ENCODE peak calls at places on chromosomes 1 and 21, in six cellular contexts. S is psoas muscle; Q is Caco-2; G is CD4-positive, alpha-beta T cell; Y is AG09319; P is ascending aorta. V is an unnamed sample.

GRCh38 chr1:167328762-167329483 is 108.2 kb downstream of the POU2F1 start:
- DNase-seq in P (no peak), S (no peak), Q (no peak), G (no peak), Y (no peak), V (no peak)

GRCh38 chr21:29360799-29361765 is 62.4 kb downstream of the BACH1 start:
- DNase-seq in Y (no peak), Q (peak; percentile 45), G (no peak), S (no peak), P (no peak), V (no peak)

GRCh38 chr1:71047635-71048607 is at the start of gene PTGER3:
- DNase-seq in P (no peak), G (no peak), Y (no peak), S (peak; percentile 68), Q (peak; percentile 57), V (peak; percentile 55)

GRCh38 chr21:37758997-37759396 is 157.3 kb downstream of the KCNJ6 start:
- DNase-seq in Y (peak; percentile 8), S (no peak), P (no peak), Q (peak; percentile 54), G (no peak), V (no peak)

GRCh38 chr1:156451486-156452184 is 48.9 kb downstream of the MEF2D start:
- DNase-seq in S (no peak), Y (no peak), P (no peak), Q (no peak), G (no peak), V (no peak)

GRCh38 chr1:93977546-93977945 is 68.3 kb upstream of the GCLM start:
- DNase-seq in S (no peak), Q (no peak), Y (no peak), G (no peak), P (no peak), V (no peak)

GRCh38 chr1:51516639-51517158 is 2.4 kb downstream of the EPS15 start:
- DNase-seq in Q (no peak), P (no peak), G (no peak), S (no peak), Y (no peak), V (no peak)

GRCh38 chr1:77543822-77544448 is 138.5 kb downstream of the ZZZ3 start:
- DNase-seq in G (no peak), Y (no peak), S (no peak), Q (no peak), P (no peak), V (no peak)

GRCh38 chr1:91507330-91507729 is 6.7 kb downstream of the CDC7 start:
- DNase-seq in Q (no peak), S (no peak), P (no peak), Y (no peak), G (no peak), V (no peak)

GRCh38 chr1:236354330-236355147 is 39.5 kb upstream of the EDARADD start:
- DNase-seq in Q (no peak), G (no peak), P (no peak), S (no peak), Y (no peak), V (no peak)

GRCh38 chr1:41510531-41511238 is 26.2 kb upstream of the EDN2 start:
- DNase-seq in P (no peak), Q (no peak), Y (no peak), S (no peak), G (no peak), V (no peak)

GRCh38 chr1:1957533-1957961 is 38.5 kb upstream of the TMEM52 start:
- DNase-seq in S (no peak), G (no peak), Y (no peak), Q (no peak), P (no peak), V (no peak)

GRCh38 chr1:20250346-20250989 is 40.2 kb upstream of the VWA5B1 start:
- DNase-seq in P (no peak), G (no peak), S (no peak), Q (peak; percentile 39), Y (no peak), V (no peak)

GRCh38 chr1:1627261-1627841 is 4.6 kb upstream of the MMP23B start:
- DNase-seq in G (no peak), P (no peak), S (peak; percentile 48), Q (no peak), Y (no peak), V (no peak)

GRCh38 chr1:32448773-32449456 is 16.0 kb upstream of the ZBTB8B start:
- DNase-seq in Q (peak; percentile 51), Y (no peak), P (no peak), S (no peak), G (no peak), V (no peak)

GRCh38 chr21:38310619-38311018 is 53.8 kb downstream of the KCNJ15 start:
- DNase-seq in S (no peak), Y (no peak), P (no peak), Q (no peak), G (no peak), V (no peak)

GRCh38 chr1:118360817-118361216 is 175.8 kb upstream of the SPAG17 start:
- DNase-seq in G (no peak), Q (no peak), Y (no peak), P (no peak), S (no peak), V (no peak)

GRCh38 chr1:241083285-241083684 is 273.7 kb downstream of the RGS7 start:
- DNase-seq in Q (no peak), P (no peak), Y (no peak), G (no peak), S (no peak), V (no peak)

GRCh38 chr1:21290546-21290944 is 282 bp upstream of the ECE1 start:
- DNase-seq in Q (no peak), P (no peak), S (no peak), Y (no peak), G (peak; percentile 13), V (no peak)

GRCh38 chr1:198657550-198658064 is 18.8 kb downstream of the PTPRC start:
- DNase-seq in Y (peak; percentile 91), Q (no peak), G (no peak), S (no peak), P (no peak), V (no peak)

GRCh38 chr1:79497193-79497773 is 490.8 kb upstream of the ADGRL4 start:
- DNase-seq in Y (no peak), Q (no peak), S (no peak), P (no peak), G (no peak), V (no peak)

GRCh38 chr1:180507826-180508724 is 5.7 kb upstream of the ACBD6 start:
- DNase-seq in Y (peak; percentile 49), G (no peak), S (no peak), Q (no peak), P (no peak), V (no peak)

GRCh38 chr1:38700077-38700470 is 159.5 kb downstream of the RRAGC start:
- DNase-seq in P (no peak), Q (no peak), S (no peak), Y (no peak), G (no peak), V (no peak)

GRCh38 chr1:237562247-237562823 is 328.4 kb downstream of the ZP4 start:
- DNase-seq in G (no peak), Q (no peak), P (no peak), S (no peak), Y (peak; percentile 11), V (no peak)

GRCh38 chr1:151993734-151994496 is at the start of gene S100A10:
- DNase-seq in P (no peak), Y (peak; percentile 70), G (peak; percentile 63), S (peak; percentile 89), Q (peak; percentile 90), V (no peak)

GRCh38 chr1:109193653-109194590 is 19.8 kb upstream of the SARS1 start:
- DNase-seq in Y (no peak), P (no peak), S (peak; percentile 61), Q (peak; percentile 59), G (peak; percentile 38), V (no peak)

GRCh38 chr1:239555350-239555749 is 169.0 kb downstream of the CHRM3 start:
- DNase-seq in S (no peak), G (no peak), P (no peak), Q (no peak), Y (no peak), V (no peak)

GRCh38 chr1:234958066-234958701 is 170.5 kb downstream of the TOMM20 start:
- DNase-seq in P (no peak), Y (no peak), S (no peak), Q (peak; percentile 48), G (no peak), V (no peak)

GRCh38 chr1:27719286-27720251 is 6.2 kb upstream of the FAM76A start:
- DNase-seq in Y (no peak), S (no peak), Q (no peak), P (no peak), G (no peak), V (no peak)
- TF ChIP-seq CTCF in Y (peak; percentile 39), S (no peak), Q (peak; percentile 36), P (no peak), G (peak; percentile 44), V (no peak)

GRCh38 chr1:16231331-16232315 is 5.4 kb downstream of the CPLANE2 start:
- DNase-seq in S (peak; percentile 47), P (no peak), Y (no peak), Q (no peak), G (no peak), V (no peak)
- TF ChIP-seq CTCF in S (no peak), P (no peak), Y (no peak), Q (no peak), G (no peak), V (no peak)

GRCh38 chr1:31152181-31152768 is 86.8 kb upstream of the PUM1 start:
- DNase-seq in G (no peak), Y (peak; percentile 63), P (no peak), S (no peak), Q (peak; percentile 45), V (no peak)

GRCh38 chr1:31154632-31155215 is 85.0 kb downstream of the NKAIN1 start:
- DNase-seq in Q (peak; percentile 96), P (peak; percentile 13), S (peak; percentile 87), G (peak; percentile 42), Y (no peak), V (no peak)

GRCh38 chr1:31154000-31154631 is 85.6 kb downstream of the NKAIN1 start:
- DNase-seq in G (no peak), P (no peak), Y (no peak), S (no peak), Q (no peak), V (no peak)

GRCh38 chr1:31153423-31153822 is 86.3 kb downstream of the NKAIN1 start:
- DNase-seq in Q (no peak), S (no peak), P (no peak), G (no peak), Y (no peak), V (no peak)

GRCh38 chr1:31155216-31155806 is 84.4 kb downstream of the NKAIN1 start:
- DNase-seq in Y (no peak), Q (peak; percentile 85), S (peak; percentile 79), G (peak; percentile 17), P (no peak), V (no peak)
- TF ChIP-seq CTCF in Y (peak; percentile 28), Q (peak; percentile 2), S (peak; percentile 31), G (peak; percentile 35), P (no peak), V (no peak)

GRCh38 chr1:178733972-178734371 is 8.9 kb downstream of the RALGPS2 start:
- DNase-seq in P (no peak), Y (no peak), Q (no peak), G (no peak), S (no peak), V (no peak)
- TF ChIP-seq CTCF in P (no peak), Y (no peak), Q (no peak), G (no peak), S (peak; percentile 16), V (no peak)

V was measured in omental fat pad.